ENCODE peak calls at places on chromosomes 6 and 20, in four cellular contexts. N is heart right ventricle, Z is NAMALWA, M is GM18507. A is an unnamed sample.
A peak's percentile ranks its signal among the peaks of the same experiment; 100 is the strongest.

GRCh38 chr6:69796081-69796626 is 656 bp downstream of the LMBRD1 start:
- DNase-seq in M (no peak), N (peak; percentile 10), Z (peak; percentile 86), A (peak; percentile 63)

GRCh38 chr6:42243046-42243445 is 25.4 kb upstream of the MRPS10 start:
- DNase-seq in N (no peak), M (no peak), Z (no peak), A (no peak)

GRCh38 chr6:117550618-117551242 is 51.6 kb downstream of the GOPC start:
- DNase-seq in Z (no peak), N (no peak), M (no peak), A (no peak)

GRCh38 chr6:129717287-129717686 is 7.3 kb upstream of the ARHGAP18 start:
- DNase-seq in N (no peak), Z (no peak), M (no peak), A (peak; percentile 53)

GRCh38 chr6:149934249-149935156 is 7.3 kb upstream of the ULBP2 start:
- DNase-seq in N (peak; percentile 55), Z (peak; percentile 89), M (no peak), A (peak; percentile 90)

GRCh38 chr6:127851197-127851596 is 49.7 kb downstream of the THEMIS start:
- DNase-seq in N (no peak), M (no peak), Z (no peak), A (no peak)

GRCh38 chr6:79438015-79438414 is 99.2 kb downstream of the LCA5 start:
- DNase-seq in N (no peak), M (no peak), Z (no peak), A (no peak)

GRCh38 chr6:44976677-44977405 is 351.3 kb upstream of the RUNX2 start:
- DNase-seq in M (no peak), N (no peak), Z (no peak), A (no peak)

GRCh38 chr6:134230087-134230717 is 87.7 kb downstream of the SGK1 start:
- DNase-seq in N (peak; percentile 29), Z (no peak), M (no peak), A (no peak)

GRCh38 chr6:135183532-135184440 is 2.7 kb downstream of the MYB start:
- DNase-seq in N (no peak), Z (peak; percentile 94), M (no peak), A (peak; percentile 44)

GRCh38 chr20:61173966-61174725 is 77.9 kb upstream of the CDH4 start:
- DNase-seq in M (no peak), Z (no peak), N (no peak), A (no peak)

GRCh38 chr6:79801362-79801761 is 146.0 kb downstream of the ELOVL4 start:
- DNase-seq in Z (no peak), N (no peak), M (no peak), A (no peak)

GRCh38 chr6:75281643-75282042 is 2.9 kb downstream of the TMEM30A start:
- DNase-seq in Z (no peak), M (no peak), N (no peak), A (no peak)

GRCh38 chr20:3697588-3698235 is 14.7 kb downstream of the SIGLEC1 start:
- DNase-seq in Z (no peak), M (no peak), N (no peak), A (no peak)

GRCh38 chr20:44467289-44467883 is 8.3 kb upstream of the TTPAL start:
- DNase-seq in Z (no peak), M (no peak), N (no peak), A (no peak)

GRCh38 chr20:25369529-25369928 is 21.1 kb downstream of the ABHD12 start:
- DNase-seq in M (no peak), Z (no peak), N (no peak), A (no peak)

GRCh38 chr20:50278684-50279531 is 88.3 kb downstream of the CEBPB start:
- DNase-seq in Z (no peak), N (peak; percentile 74), M (no peak), A (peak; percentile 97)

GRCh38 chr6:148265058-148265457 is 77.6 kb upstream of the SASH1 start:
- DNase-seq in M (no peak), Z (no peak), N (no peak), A (no peak)

GRCh38 chr6:41074692-41075436 is 2.1 kb downstream of the NFYA start:
- DNase-seq in M (no peak), N (no peak), Z (peak; percentile 7), A (no peak)

GRCh38 chr20:17610566-17611289 is 40.9 kb downstream of the DSTN start:
- DNase-seq in M (no peak), Z (no peak), N (no peak), A (no peak)

GRCh38 chr6:62570372-62570771 is 284.3 kb upstream of the KHDRBS2 start:
- DNase-seq in Z (no peak), M (no peak), N (no peak), A (no peak)

GRCh38 chr6:150891886-150892485 is 26.5 kb downstream of the MTHFD1L start:
- DNase-seq in M (no peak), Z (peak; percentile 82), N (peak; percentile 79), A (peak; percentile 63)

GRCh38 chr6:148316308-148316707 is 26.3 kb upstream of the SASH1 start:
- DNase-seq in Z (no peak), M (no peak), N (no peak), A (no peak)

GRCh38 chr20:54085425-54085824 is 15.0 kb upstream of the BCAS1 start:
- DNase-seq in Z (no peak), N (no peak), M (no peak), A (no peak)

GRCh38 chr6:25717856-25718740 is 36.4 kb upstream of the SLC17A4 start:
- DNase-seq in M (peak; percentile 8), Z (peak; percentile 72), N (no peak), A (no peak)

GRCh38 chr6:144999127-144999526 is 714.0 kb downstream of the UTRN start:
- DNase-seq in Z (no peak), M (no peak), N (no peak), A (no peak)

GRCh38 chr20:58583586-58583985 is 67.5 kb upstream of the STX16 start:
- DNase-seq in M (no peak), Z (no peak), N (no peak), A (no peak)

A was measured in adrenal gland.